ENCODE peak calls at places on chromosomes 2 and 18, in nine cellular contexts. One of them, this sample, is unnamed.

GRCh38 chr2:236934656-236935055 is 151.0 kb upstream of the COPS8 start:
- DNase-seq in lower lobe of right lung: no peak
- DNase-seq in ovary: no peak
- DNase-seq in K562: no peak
- DNase-seq in WERI-Rb-1: no peak
- DNase-seq in vagina: peak; percentile 83
- DNase-seq in SK-N-SH: no peak
- DNase-seq in left lung: no peak
- DNase-seq in body of pancreas: no peak
- DNase-seq in this sample: no peak

GRCh38 chr2:98538280-98539041 is 69.9 kb downstream of the COA5 start:
- DNase-seq in lower lobe of right lung: no peak
- DNase-seq in left lung: no peak
- DNase-seq in K562: no peak
- DNase-seq in vagina: no peak
- DNase-seq in SK-N-SH: no peak
- DNase-seq in body of pancreas: no peak
- DNase-seq in ovary: no peak
- DNase-seq in WERI-Rb-1: no peak
- DNase-seq in this sample: no peak

GRCh38 chr2:203951366-203951902 is 14.9 kb downstream of the ICOS start:
- DNase-seq in vagina: no peak
- DNase-seq in left lung: no peak
- DNase-seq in lower lobe of right lung: no peak
- DNase-seq in body of pancreas: no peak
- DNase-seq in WERI-Rb-1: no peak
- DNase-seq in SK-N-SH: no peak
- DNase-seq in ovary: no peak
- DNase-seq in K562: no peak
- DNase-seq in this sample: no peak

GRCh38 chr2:98548920-98549818 is 59.1 kb downstream of the COA5 start:
- DNase-seq in ovary: no peak
- DNase-seq in left lung: no peak
- DNase-seq in body of pancreas: no peak
- DNase-seq in vagina: peak; percentile 52
- DNase-seq in K562: no peak
- DNase-seq in SK-N-SH: no peak
- DNase-seq in WERI-Rb-1: no peak
- DNase-seq in lower lobe of right lung: no peak
- DNase-seq in this sample: no peak

GRCh38 chr2:162232611-162233115 is 10.6 kb downstream of the FAP start:
- DNase-seq in left lung: no peak
- DNase-seq in ovary: no peak
- DNase-seq in vagina: no peak
- DNase-seq in body of pancreas: no peak
- DNase-seq in SK-N-SH: no peak
- DNase-seq in K562: no peak
- DNase-seq in WERI-Rb-1: no peak
- DNase-seq in lower lobe of right lung: no peak
- DNase-seq in this sample: no peak

GRCh38 chr2:220279840-220280239 is 652.4 kb downstream of the SLC4A3 start:
- DNase-seq in body of pancreas: no peak
- DNase-seq in ovary: no peak
- DNase-seq in left lung: no peak
- DNase-seq in lower lobe of right lung: no peak
- DNase-seq in WERI-Rb-1: no peak
- DNase-seq in SK-N-SH: no peak
- DNase-seq in vagina: no peak
- DNase-seq in K562: no peak
- DNase-seq in this sample: no peak

GRCh38 chr2:231201475-231201814 is 3.0 kb downstream of the ARMC9 start:
- DNase-seq in ovary: no peak
- DNase-seq in left lung: no peak
- DNase-seq in WERI-Rb-1: no peak
- DNase-seq in vagina: no peak
- DNase-seq in lower lobe of right lung: no peak
- DNase-seq in SK-N-SH: no peak
- DNase-seq in K562: no peak
- DNase-seq in body of pancreas: no peak
- DNase-seq in this sample: no peak

GRCh38 chr2:45841752-45842407 is 190.4 kb downstream of the PRKCE start:
- DNase-seq in K562: no peak
- DNase-seq in SK-N-SH: no peak
- DNase-seq in vagina: no peak
- DNase-seq in ovary: no peak
- DNase-seq in WERI-Rb-1: no peak
- DNase-seq in lower lobe of right lung: no peak
- DNase-seq in body of pancreas: no peak
- DNase-seq in left lung: no peak
- DNase-seq in this sample: no peak

GRCh38 chr18:55479656-55480420 is 108.2 kb downstream of the TCF4 start:
- DNase-seq in body of pancreas: no peak
- DNase-seq in SK-N-SH: no peak
- DNase-seq in vagina: no peak
- DNase-seq in WERI-Rb-1: no peak
- DNase-seq in lower lobe of right lung: no peak
- DNase-seq in ovary: no peak
- DNase-seq in left lung: no peak
- DNase-seq in K562: no peak
- DNase-seq in this sample: no peak

GRCh38 chr2:126792186-126792585 is 106.5 kb upstream of the TEX51 start:
- DNase-seq in left lung: no peak
- DNase-seq in K562: no peak
- DNase-seq in vagina: no peak
- DNase-seq in ovary: no peak
- DNase-seq in body of pancreas: no peak
- DNase-seq in SK-N-SH: no peak
- DNase-seq in lower lobe of right lung: no peak
- DNase-seq in WERI-Rb-1: no peak
- DNase-seq in this sample: no peak

DNA sequence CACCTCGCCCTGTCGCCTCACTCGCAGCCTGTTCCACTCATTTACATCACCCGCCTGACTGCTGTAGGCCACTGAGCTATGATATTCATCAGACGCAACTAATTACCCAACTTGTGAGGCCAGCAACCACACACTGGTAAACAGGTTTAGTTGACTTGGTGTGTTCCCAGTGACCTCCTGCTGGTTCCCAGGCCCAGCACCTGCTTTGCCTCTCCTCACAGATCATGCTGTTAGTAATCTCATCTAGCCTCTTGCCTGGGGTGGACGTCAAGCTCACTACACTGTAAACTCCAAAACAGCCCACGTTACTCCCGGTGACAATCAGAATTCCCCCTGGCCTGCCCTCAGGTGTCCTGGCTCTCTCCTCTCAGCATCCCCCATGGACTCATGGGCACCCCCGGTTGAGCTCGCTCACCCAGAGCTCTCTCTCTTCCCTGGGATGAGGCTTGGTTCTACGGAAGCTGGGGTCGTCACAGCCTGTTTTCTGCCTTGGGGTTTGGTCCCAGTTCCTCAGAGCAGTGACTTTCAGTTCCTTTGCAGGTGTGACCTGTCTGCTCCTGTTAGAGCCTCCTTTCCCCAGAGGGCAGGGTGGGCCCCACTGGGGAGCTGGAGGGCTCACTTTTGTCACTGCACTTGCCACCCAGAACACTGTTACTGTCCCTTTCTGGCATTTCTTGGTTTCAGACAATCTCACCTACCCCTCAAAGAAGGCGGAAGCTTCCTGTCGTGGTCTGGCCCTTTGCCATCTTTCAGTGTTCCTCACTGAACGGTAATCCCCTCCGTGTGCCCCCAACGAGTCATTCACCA is 40.3 kb downstream of the INPP5D start:
- DNase-seq in lower lobe of right lung: no peak
- DNase-seq in ovary: no peak
- DNase-seq in vagina: no peak
- DNase-seq in body of pancreas: no peak
- DNase-seq in left lung: no peak
- DNase-seq in K562: no peak
- DNase-seq in WERI-Rb-1: no peak
- DNase-seq in SK-N-SH: no peak
- DNase-seq in this sample: no peak
- H3K4me3 ChIP-seq in lower lobe of right lung: no peak overlapping the region
- H3K4me3 ChIP-seq in ovary: no peak overlapping the region
- H3K4me3 ChIP-seq in vagina: no peak overlapping the region
- H3K4me3 ChIP-seq in body of pancreas: no peak overlapping the region
- H3K4me3 ChIP-seq in left lung: no peak overlapping the region
- H3K4me3 ChIP-seq in K562: no peak overlapping the region
- H3K4me3 ChIP-seq in WERI-Rb-1: no peak overlapping the region
- H3K4me3 ChIP-seq in SK-N-SH: no peak overlapping the region
- H3K4me3 ChIP-seq in this sample: no peak overlapping the region

GRCh38 chr2:89818873-89819272 is 1127.4 kb downstream of the RPIA start:
- DNase-seq in vagina: no peak
- DNase-seq in SK-N-SH: no peak
- DNase-seq in lower lobe of right lung: no peak
- DNase-seq in left lung: no peak
- DNase-seq in ovary: no peak
- DNase-seq in K562: no peak
- DNase-seq in WERI-Rb-1: no peak
- DNase-seq in body of pancreas: no peak
- DNase-seq in this sample: no peak
- H3K9me3 ChIP-seq in vagina: peaks cover 22% of the 10 kb centered on the region
- H3K9me3 ChIP-seq in SK-N-SH: peaks cover 3% of the 10 kb centered on the region
- H3K9me3 ChIP-seq in lower lobe of right lung: peaks cover 17% of the 10 kb centered on the region
- H3K9me3 ChIP-seq in left lung: peaks cover 16% of the 10 kb centered on the region
- H3K9me3 ChIP-seq in ovary: peaks cover 3% of the 10 kb centered on the region
- H3K9me3 ChIP-seq in K562: peaks cover 11% of the 10 kb centered on the region
- H3K9me3 ChIP-seq in WERI-Rb-1: peaks cover 23% of the 10 kb centered on the region
- H3K9me3 ChIP-seq in body of pancreas: peaks cover 30% of the 10 kb centered on the region
- H3K9me3 ChIP-seq in this sample: peaks cover 49% of the 10 kb centered on the region

DNA sequence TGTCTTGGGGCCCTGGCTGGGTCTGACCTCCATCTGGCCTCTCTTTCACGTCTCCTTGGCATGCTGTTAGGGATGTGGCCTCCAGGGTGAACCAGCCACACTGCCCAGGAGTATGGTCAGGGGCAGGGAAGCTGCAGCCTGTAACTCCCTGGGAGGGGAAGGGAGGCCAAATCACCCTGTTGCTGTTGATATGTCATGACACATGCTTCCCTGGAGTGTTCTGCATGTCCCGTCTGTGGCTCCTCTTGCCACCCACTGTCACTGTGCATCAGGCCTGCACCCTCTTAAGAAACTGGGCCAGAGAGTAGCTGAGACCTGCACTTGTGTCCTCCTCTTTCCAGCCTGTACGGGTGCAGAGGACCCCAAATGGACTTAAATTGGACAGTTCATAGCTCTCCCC is 221.3 kb downstream of the FHOD3 start:
- DNase-seq in body of pancreas: no peak
- DNase-seq in SK-N-SH: no peak
- DNase-seq in WERI-Rb-1: no peak
- DNase-seq in ovary: no peak
- DNase-seq in lower lobe of right lung: no peak
- DNase-seq in vagina: peak; percentile 82
- DNase-seq in left lung: no peak
- DNase-seq in K562: no peak
- DNase-seq in this sample: no peak
- TF ChIP-seq CTCF in body of pancreas: no peak
- TF ChIP-seq CTCF in SK-N-SH: no peak
- TF ChIP-seq CTCF in WERI-Rb-1: no peak
- TF ChIP-seq CTCF in ovary: no peak
- TF ChIP-seq CTCF in lower lobe of right lung: no peak
- TF ChIP-seq CTCF in vagina: no peak
- TF ChIP-seq CTCF in left lung: no peak
- TF ChIP-seq CTCF in K562: no peak
- TF ChIP-seq CTCF in this sample: no peak

GRCh38 chr2:240564191-240564570 is 4.0 kb downstream of the DUSP28 start:
- DNase-seq in ovary: no peak
- DNase-seq in lower lobe of right lung: no peak
- DNase-seq in SK-N-SH: no peak
- DNase-seq in vagina: no peak
- DNase-seq in left lung: no peak
- DNase-seq in body of pancreas: no peak
- DNase-seq in K562: no peak
- DNase-seq in WERI-Rb-1: no peak
- DNase-seq in this sample: no peak

GRCh38 chr2:240559271-240559670 is 886 bp upstream of the DUSP28 start:
- DNase-seq in SK-N-SH: no peak
- DNase-seq in WERI-Rb-1: no peak
- DNase-seq in body of pancreas: no peak
- DNase-seq in ovary: no peak
- DNase-seq in K562: no peak
- DNase-seq in vagina: peak; percentile 83
- DNase-seq in lower lobe of right lung: no peak
- DNase-seq in left lung: no peak
- DNase-seq in this sample: no peak

GRCh38 chr2:240560480-240561324 is 545 bp downstream of the DUSP28 start:
- DNase-seq in K562: peak; percentile 84
- DNase-seq in lower lobe of right lung: peak; percentile 100
- DNase-seq in ovary: peak; percentile 100
- DNase-seq in SK-N-SH: peak; percentile 94
- DNase-seq in WERI-Rb-1: peak; percentile 99
- DNase-seq in vagina: peak; percentile 99
- DNase-seq in body of pancreas: peak; percentile 100
- DNase-seq in left lung: peak; percentile 100
- DNase-seq in this sample: peak; percentile 100

GRCh38 chr2:240560084-240560479 is at the start of gene DUSP28:
- DNase-seq in left lung: peak; percentile 94
- DNase-seq in body of pancreas: peak; percentile 95
- DNase-seq in vagina: no peak
- DNase-seq in lower lobe of right lung: peak; percentile 97
- DNase-seq in WERI-Rb-1: peak; percentile 87
- DNase-seq in K562: peak; percentile 81
- DNase-seq in ovary: peak; percentile 86
- DNase-seq in SK-N-SH: peak; percentile 93
- DNase-seq in this sample: peak; percentile 69

DNA sequence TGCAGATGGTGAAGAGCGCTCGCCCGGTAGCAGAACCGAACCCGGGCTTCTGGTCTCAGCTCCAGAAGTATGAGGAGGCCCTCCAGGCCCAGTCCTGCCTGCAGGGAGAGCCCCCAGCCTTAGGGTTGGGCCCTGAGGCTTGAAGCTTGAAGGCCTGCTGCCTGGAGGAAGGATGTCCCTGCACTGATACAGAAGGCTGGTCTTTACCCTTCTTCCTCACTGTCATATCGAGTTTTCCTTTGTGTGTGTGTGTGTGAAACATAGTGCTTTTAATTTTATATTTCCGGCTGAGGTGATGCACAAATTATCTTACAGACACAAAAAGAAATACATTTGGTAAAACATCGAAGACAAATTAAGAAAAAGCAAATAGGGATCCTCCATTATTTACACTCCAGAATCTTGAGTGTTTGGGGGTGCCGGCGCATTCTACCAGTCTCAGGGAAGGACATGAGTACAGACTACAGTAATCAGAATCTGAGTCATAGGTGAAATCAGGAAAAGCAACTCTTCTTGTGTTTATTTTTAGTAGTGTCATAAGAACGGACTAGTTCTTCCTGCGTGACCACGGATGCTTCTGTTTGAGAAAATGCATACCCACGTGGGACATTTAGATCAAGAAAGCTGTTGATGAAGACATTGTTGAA is 1.3 kb downstream of the DUSP28 start:
- DNase-seq in vagina: no peak
- DNase-seq in K562: no peak
- DNase-seq in body of pancreas: peak; percentile 6
- DNase-seq in lower lobe of right lung: no peak
- DNase-seq in left lung: peak; percentile 46
- DNase-seq in SK-N-SH: no peak
- DNase-seq in WERI-Rb-1: no peak
- DNase-seq in ovary: no peak
- DNase-seq in this sample: no peak
- H3K4me3 ChIP-seq in vagina: peak overlapping the region; percentile 97
- H3K4me3 ChIP-seq in K562: peak overlapping the region; percentile 77
- H3K4me3 ChIP-seq in body of pancreas: no peak overlapping the region
- H3K4me3 ChIP-seq in lower lobe of right lung: peak overlapping the region; percentile 93
- H3K4me3 ChIP-seq in left lung: peak overlapping the region; percentile 18
- H3K4me3 ChIP-seq in SK-N-SH: peak overlapping the region; percentile 64
- H3K4me3 ChIP-seq in WERI-Rb-1: peak overlapping the region; percentile 88
- H3K4me3 ChIP-seq in ovary: peak overlapping the region; percentile 98
- H3K4me3 ChIP-seq in this sample: peak overlapping the region; percentile 68